ENCODE peak calls at places on chromosomes 7 and 10, in nine cellular contexts. C is T-helper 2 cell, X is hepatocyte, A is GOT3, I is T-cell, U is EH, F is H1, T is HAP-1, H is fibroblast of mammary gland. J is an unnamed sample.

GRCh38 chr7:80942261-80943041 is 23.6 kb upstream of the SEMA3C start:
- DNase-seq in C (no peak), X (peak), A (peak), I (no peak), U (peak), F (no peak), T (no peak), H (peak), J (peak)

GRCh38 chr7:43764039-43764789 is 5.7 kb downstream of the BLVRA start:
- DNase-seq in C (peak), X (peak), A (no peak), I (peak), U (no peak), F (peak), T (no peak), H (peak), J (no peak)

GRCh38 chr10:62380002-62380401 is 5.8 kb downstream of the ZNF365 start:
- DNase-seq in C (no peak), X (peak), A (no peak), I (no peak), U (peak), F (no peak), T (peak), H (peak), J (peak)

GRCh38 chr7:143408686-143409551 is at the start of gene EPHA1:
- DNase-seq in C (no peak), X (peak), A (no peak), I (peak), U (no peak), F (peak), T (no peak), H (no peak), J (no peak)

GRCh38 chr7:12025246-12025645 is 185.8 kb upstream of the TMEM106B start:
- DNase-seq in C (no peak), X (no peak), A (no peak), I (no peak), U (peak), F (no peak), T (no peak), H (peak), J (no peak)

GRCh38 chr10:12564173-12564572 is 214.8 kb downstream of the CAMK1D start:
- DNase-seq in C (no peak), X (no peak), A (no peak), I (no peak), U (no peak), F (no peak), T (no peak), H (peak), J (no peak)

GRCh38 chr7:25889765-25890164 is 262.2 kb upstream of the NFE2L3 start:
- DNase-seq in C (no peak), X (no peak), A (no peak), I (no peak), U (no peak), F (no peak), T (no peak), H (no peak), J (no peak)

GRCh38 chr10:63671317-63671937 is 150.2 kb downstream of the REEP3 start:
- DNase-seq in C (no peak), X (peak), A (no peak), I (no peak), U (peak), F (no peak), T (peak), H (peak), J (peak)

GRCh38 chr7:141276031-141276430 is 202.2 kb downstream of the TMEM178B start:
- DNase-seq in C (no peak), X (no peak), A (no peak), I (no peak), U (no peak), F (no peak), T (no peak), H (peak), J (no peak)

GRCh38 chr10:34134602-34135001 is 680.5 kb downstream of the PARD3 start:
- DNase-seq in C (no peak), X (no peak), A (no peak), I (no peak), U (no peak), F (no peak), T (no peak), H (peak), J (no peak)